ENCODE peak calls at places on chromosomes 2 and 18, in five cellular contexts. One of them, this sample, is unnamed.

GRCh38 chr2:227570615-227571014 is 28.1 kb upstream of the SCYGR2 start:
- DNase-seq in neuronal stem cell: no peak
- DNase-seq in neural progenitor cell: no peak
- DNase-seq in IMR-90: peak
- DNase-seq in endothelial cell of umbilical vein: peak
- DNase-seq in this sample: peak

GRCh38 chr2:232926448-232927040 is 56.5 kb downstream of the SNORC start:
- DNase-seq in neuronal stem cell: no peak
- DNase-seq in neural progenitor cell: peak
- DNase-seq in IMR-90: no peak
- DNase-seq in endothelial cell of umbilical vein: no peak
- DNase-seq in this sample: no peak

GRCh38 chr2:121707920-121708361 is 28.7 kb downstream of the NIFK start:
- DNase-seq in neuronal stem cell: no peak
- DNase-seq in neural progenitor cell: no peak
- DNase-seq in IMR-90: no peak
- DNase-seq in endothelial cell of umbilical vein: no peak
- DNase-seq in this sample: peak

GRCh38 chr2:206212673-206213513 is 53.2 kb downstream of the EEF1B2 start:
- DNase-seq in neuronal stem cell: no peak
- DNase-seq in neural progenitor cell: no peak
- DNase-seq in IMR-90: peak
- DNase-seq in endothelial cell of umbilical vein: peak
- DNase-seq in this sample: peak

GRCh38 chr2:18907508-18907907 is 318.1 kb upstream of the NT5C1B start:
- DNase-seq in neuronal stem cell: no peak
- DNase-seq in neural progenitor cell: no peak
- DNase-seq in IMR-90: peak
- DNase-seq in endothelial cell of umbilical vein: no peak
- DNase-seq in this sample: no peak

GRCh38 chr2:138421971-138422335 is 79.6 kb upstream of the SPOPL start:
- DNase-seq in neuronal stem cell: no peak
- DNase-seq in neural progenitor cell: no peak
- DNase-seq in IMR-90: peak
- DNase-seq in endothelial cell of umbilical vein: peak
- DNase-seq in this sample: peak

GRCh38 chr18:12886498-12887126 is 2.6 kb upstream of the PTPN2 start:
- DNase-seq in neuronal stem cell: no peak
- DNase-seq in neural progenitor cell: peak
- DNase-seq in IMR-90: no peak
- DNase-seq in endothelial cell of umbilical vein: no peak
- DNase-seq in this sample: no peak

GRCh38 chr2:240369725-240370585 is 65.5 kb upstream of the GPC1 start:
- DNase-seq in neuronal stem cell: no peak
- DNase-seq in neural progenitor cell: no peak
- DNase-seq in IMR-90: peak
- DNase-seq in endothelial cell of umbilical vein: no peak
- DNase-seq in this sample: peak

GRCh38 chr18:46867471-46868170 is 49.7 kb downstream of the PIAS2 start:
- DNase-seq in neuronal stem cell: no peak
- DNase-seq in neural progenitor cell: no peak
- DNase-seq in IMR-90: no peak
- DNase-seq in endothelial cell of umbilical vein: no peak
- DNase-seq in this sample: no peak

GRCh38 chr2:74696758-74697327 is 42.8 kb downstream of the SEMA4F start:
- DNase-seq in neuronal stem cell: no peak
- DNase-seq in neural progenitor cell: no peak
- DNase-seq in IMR-90: peak
- DNase-seq in endothelial cell of umbilical vein: no peak
- DNase-seq in this sample: peak

DNA sequence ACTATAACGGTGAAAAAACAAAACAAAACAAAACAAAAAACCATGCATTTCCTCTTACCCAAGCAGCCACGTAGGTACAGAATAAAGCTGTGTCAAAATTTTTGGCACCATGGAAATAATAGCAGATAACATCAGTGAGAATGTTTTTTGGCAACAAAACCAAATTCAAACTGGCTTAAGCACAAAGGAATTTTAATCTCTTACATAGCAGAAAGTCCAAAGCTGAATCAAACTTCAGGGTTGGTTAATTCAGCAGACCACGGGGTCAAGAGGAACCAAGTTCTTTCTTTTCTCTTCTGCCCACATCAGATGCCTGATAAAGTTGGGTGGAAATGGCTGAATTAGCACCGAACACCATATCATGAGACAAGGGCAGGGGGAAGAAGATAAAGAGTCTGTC is 129.5 kb downstream of the PAX3 start:
- DNase-seq in neuronal stem cell: no peak
- DNase-seq in neural progenitor cell: no peak
- DNase-seq in IMR-90: no peak
- DNase-seq in endothelial cell of umbilical vein: no peak
- DNase-seq in this sample: no peak
- H3K4me2 ChIP-seq in neuronal stem cell: no peak
- H3K4me2 ChIP-seq in neural progenitor cell: no peak
- H3K4me2 ChIP-seq in IMR-90: no peak
- H3K4me2 ChIP-seq in endothelial cell of umbilical vein: no peak
- H3K4me2 ChIP-seq in this sample: no peak

GRCh38 chr2:237922641-237923361 is 44.0 kb upstream of the UBE2F start:
- DNase-seq in neuronal stem cell: no peak
- DNase-seq in neural progenitor cell: no peak
- DNase-seq in IMR-90: no peak
- DNase-seq in endothelial cell of umbilical vein: no peak
- DNase-seq in this sample: no peak
- H3K9ac ChIP-seq in neuronal stem cell: no peak
- H3K9ac ChIP-seq in neural progenitor cell: no peak
- H3K9ac ChIP-seq in IMR-90: no peak
- H3K9ac ChIP-seq in endothelial cell of umbilical vein: no peak
- H3K9ac ChIP-seq in this sample: no peak

GRCh38 chr2:161061786-161062185 is 98.4 kb upstream of the TANK start:
- DNase-seq in neuronal stem cell: no peak
- DNase-seq in neural progenitor cell: no peak
- DNase-seq in IMR-90: peak
- DNase-seq in endothelial cell of umbilical vein: no peak
- DNase-seq in this sample: no peak

GRCh38 chr2:161063074-161063945 is 96.9 kb upstream of the TANK start:
- DNase-seq in neuronal stem cell: peak
- DNase-seq in neural progenitor cell: peak
- DNase-seq in IMR-90: peak
- DNase-seq in endothelial cell of umbilical vein: peak
- DNase-seq in this sample: peak

GRCh38 chr2:161059388-161059787 is 100.8 kb upstream of the TANK start:
- DNase-seq in neuronal stem cell: no peak
- DNase-seq in neural progenitor cell: no peak
- DNase-seq in IMR-90: no peak
- DNase-seq in endothelial cell of umbilical vein: no peak
- DNase-seq in this sample: no peak

GRCh38 chr2:161067846-161068245 is 92.4 kb upstream of the TANK start:
- DNase-seq in neuronal stem cell: no peak
- DNase-seq in neural progenitor cell: no peak
- DNase-seq in IMR-90: no peak
- DNase-seq in endothelial cell of umbilical vein: no peak
- DNase-seq in this sample: no peak

DNA sequence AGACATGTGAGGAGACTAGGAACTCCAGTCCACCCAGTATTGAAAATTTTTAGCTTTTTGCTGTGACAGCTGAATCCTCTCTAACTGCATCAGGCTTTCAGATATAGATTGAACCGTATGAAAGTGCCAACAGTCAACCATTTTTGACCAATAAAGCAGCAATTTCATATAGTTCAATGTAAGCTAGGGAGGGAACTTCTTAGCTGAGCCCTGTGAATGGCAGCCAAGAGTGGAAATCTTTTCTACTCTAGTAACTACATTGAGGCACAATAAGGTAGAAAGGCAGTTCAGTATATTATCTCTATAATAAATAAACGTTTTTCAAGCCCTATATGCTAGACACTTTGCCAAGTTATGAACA is 96.3 kb upstream of the TANK start:
- DNase-seq in neuronal stem cell: no peak
- DNase-seq in neural progenitor cell: no peak
- DNase-seq in IMR-90: no peak
- DNase-seq in endothelial cell of umbilical vein: no peak
- DNase-seq in this sample: no peak
- H3K4me2 ChIP-seq in neuronal stem cell: no peak
- H3K4me2 ChIP-seq in neural progenitor cell: no peak
- H3K4me2 ChIP-seq in IMR-90: no peak
- H3K4me2 ChIP-seq in endothelial cell of umbilical vein: no peak
- H3K4me2 ChIP-seq in this sample: no peak

DNA sequence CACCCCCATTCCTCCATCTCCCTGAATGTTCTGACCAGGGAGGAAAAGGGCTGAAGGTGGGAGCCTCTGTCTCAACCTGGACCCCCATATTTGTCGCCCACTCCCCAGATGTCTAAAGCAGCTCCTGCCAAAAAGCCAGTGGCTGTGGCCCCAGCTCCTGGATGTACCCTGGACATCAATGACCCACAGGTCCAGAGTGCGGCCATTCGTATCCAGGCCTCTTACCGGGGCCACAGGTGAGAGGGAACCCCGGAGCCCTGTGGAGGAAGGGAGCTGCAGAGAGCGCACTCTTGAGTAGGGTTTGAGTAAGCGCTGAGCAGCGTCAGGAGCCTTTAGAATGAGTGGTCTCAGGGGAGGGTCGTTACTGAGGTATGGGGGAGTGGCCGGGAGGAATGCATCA is 2.4 kb upstream of the GMPPA start:
- DNase-seq in neuronal stem cell: no peak
- DNase-seq in neural progenitor cell: no peak
- DNase-seq in IMR-90: no peak
- DNase-seq in endothelial cell of umbilical vein: no peak
- DNase-seq in this sample: no peak
- H3K9ac ChIP-seq in neuronal stem cell: no peak
- H3K9ac ChIP-seq in neural progenitor cell: no peak
- H3K9ac ChIP-seq in IMR-90: no peak
- H3K9ac ChIP-seq in endothelial cell of umbilical vein: no peak
- H3K9ac ChIP-seq in this sample: no peak

GRCh38 chr2:152420923-152421322 is 85.9 kb downstream of the FMNL2 start:
- DNase-seq in neuronal stem cell: no peak
- DNase-seq in neural progenitor cell: no peak
- DNase-seq in IMR-90: no peak
- DNase-seq in endothelial cell of umbilical vein: no peak
- DNase-seq in this sample: no peak
- H3K4me2 ChIP-seq in neuronal stem cell: no peak
- H3K4me2 ChIP-seq in neural progenitor cell: no peak
- H3K4me2 ChIP-seq in IMR-90: no peak
- H3K4me2 ChIP-seq in endothelial cell of umbilical vein: peak
- H3K4me2 ChIP-seq in this sample: peak

GRCh38 chr2:179049546-179050311 is at the start of gene CCDC141:
- DNase-seq in neuronal stem cell: no peak
- DNase-seq in neural progenitor cell: no peak
- DNase-seq in IMR-90: no peak
- DNase-seq in endothelial cell of umbilical vein: no peak
- DNase-seq in this sample: no peak

GRCh38 chr2:179051250-179051649 is 1.3 kb upstream of the CCDC141 start:
- DNase-seq in neuronal stem cell: no peak
- DNase-seq in neural progenitor cell: no peak
- DNase-seq in IMR-90: no peak
- DNase-seq in endothelial cell of umbilical vein: no peak
- DNase-seq in this sample: peak

GRCh38 chr2:179049203-179049545 is 763 bp downstream of the CCDC141 start:
- DNase-seq in neuronal stem cell: no peak
- DNase-seq in neural progenitor cell: no peak
- DNase-seq in IMR-90: no peak
- DNase-seq in endothelial cell of umbilical vein: no peak
- DNase-seq in this sample: no peak

DNA sequence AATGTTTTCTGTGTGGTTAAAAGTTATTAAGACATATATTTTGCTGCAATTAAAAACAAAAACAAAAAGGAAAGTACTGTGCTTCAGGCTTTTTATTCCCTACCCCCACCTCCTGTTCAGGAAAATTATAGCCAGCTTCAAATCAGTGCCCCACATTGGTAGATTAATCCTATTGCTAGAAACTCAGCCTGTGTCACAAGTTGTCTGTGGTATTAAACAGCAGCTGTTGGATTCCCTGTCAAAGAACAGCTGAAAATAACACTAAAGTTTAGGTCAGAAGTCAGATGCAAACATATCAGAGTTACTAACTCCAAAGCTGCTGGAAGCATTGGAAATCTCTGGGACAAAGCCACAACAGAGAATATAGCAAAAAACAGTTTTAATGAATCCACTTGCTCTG is 798 bp upstream of the CCDC141 start:
- DNase-seq in neuronal stem cell: no peak
- DNase-seq in neural progenitor cell: no peak
- DNase-seq in IMR-90: no peak
- DNase-seq in endothelial cell of umbilical vein: no peak
- DNase-seq in this sample: peak
- H3K9ac ChIP-seq in neuronal stem cell: no peak
- H3K9ac ChIP-seq in neural progenitor cell: no peak
- H3K9ac ChIP-seq in IMR-90: no peak
- H3K9ac ChIP-seq in endothelial cell of umbilical vein: no peak
- H3K9ac ChIP-seq in this sample: no peak

DNA sequence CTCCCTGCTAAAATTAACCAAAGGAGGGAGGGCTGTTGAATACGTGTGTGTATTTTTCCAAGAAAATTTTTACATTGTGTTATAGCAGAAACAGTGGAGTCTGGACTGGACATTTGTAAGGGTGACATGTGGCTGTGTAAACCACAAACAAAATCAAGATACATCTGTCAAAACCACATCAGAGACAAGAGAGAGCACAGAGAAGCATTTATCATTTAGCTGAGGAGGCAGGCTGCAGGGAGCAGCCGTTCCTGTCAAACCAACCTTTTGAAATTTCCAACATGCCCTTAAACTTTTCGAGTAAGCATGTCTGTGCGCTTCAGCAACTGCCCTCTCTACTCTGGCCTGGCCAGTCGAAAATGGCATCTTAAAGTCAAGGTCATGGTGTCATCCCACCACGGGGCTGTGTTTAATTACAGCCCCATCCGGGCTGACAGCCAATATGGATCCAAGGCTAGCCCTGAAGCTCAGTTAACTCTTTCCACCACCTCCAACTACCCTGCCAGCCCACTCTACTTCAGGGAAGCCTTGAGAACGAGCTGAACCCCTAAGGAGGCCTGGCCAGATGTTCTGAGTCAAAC is 8.4 kb downstream of the BCL11A start:
- DNase-seq in neuronal stem cell: no peak
- DNase-seq in neural progenitor cell: no peak
- DNase-seq in IMR-90: no peak
- DNase-seq in endothelial cell of umbilical vein: no peak
- DNase-seq in this sample: no peak
- H3K4me2 ChIP-seq in neuronal stem cell: no peak
- H3K4me2 ChIP-seq in neural progenitor cell: no peak
- H3K4me2 ChIP-seq in IMR-90: no peak
- H3K4me2 ChIP-seq in endothelial cell of umbilical vein: no peak
- H3K4me2 ChIP-seq in this sample: no peak

This sample was measured in fibroblast of lung.